ENCODE peak calls at places on chromosomes 12 and 14, in four cellular contexts. One of them, this sample, is unnamed.

GRCh38 chr12:71014180-71014785 is 93.7 kb upstream of the PTPRR start:
- DNase-seq in lung: no peak
- DNase-seq in WERI-Rb-1: no peak
- DNase-seq in left lung: no peak
- DNase-seq in this sample: no peak

GRCh38 chr14:77212933-77213656 is 31.5 kb downstream of the TMEM63C start:
- DNase-seq in lung: peak; percentile 38
- DNase-seq in WERI-Rb-1: peak; percentile 77
- DNase-seq in left lung: no peak
- DNase-seq in this sample: peak; percentile 17

GRCh38 chr12:131833896-131834641 is 5.9 kb downstream of the MMP17 start:
- DNase-seq in lung: no peak
- DNase-seq in WERI-Rb-1: no peak
- DNase-seq in left lung: no peak
- DNase-seq in this sample: no peak

GRCh38 chr12:22684526-22685118 is 59.7 kb downstream of the ETNK1 start:
- DNase-seq in lung: no peak
- DNase-seq in WERI-Rb-1: no peak
- DNase-seq in left lung: no peak
- DNase-seq in this sample: no peak

GRCh38 chr12:26906704-26907103 is 31.1 kb downstream of the INTS13 start:
- DNase-seq in lung: no peak
- DNase-seq in WERI-Rb-1: no peak
- DNase-seq in left lung: no peak
- DNase-seq in this sample: no peak

GRCh38 chr12:114744696-114745095 is 60.7 kb upstream of the TBX3 start:
- DNase-seq in lung: no peak
- DNase-seq in WERI-Rb-1: no peak
- DNase-seq in left lung: no peak
- DNase-seq in this sample: peak; percentile 71

GRCh38 chr12:19707948-19708409 is 268.7 kb downstream of the AEBP2 start:
- DNase-seq in lung: no peak
- DNase-seq in WERI-Rb-1: no peak
- DNase-seq in left lung: no peak
- DNase-seq in this sample: no peak

GRCh38 chr12:66025477-66025876 is 105.1 kb downstream of the LLPH start:
- DNase-seq in lung: no peak
- DNase-seq in WERI-Rb-1: no peak
- DNase-seq in left lung: no peak
- DNase-seq in this sample: no peak

GRCh38 chr14:25050494-25051170 is 685 bp upstream of the STXBP6 start:
- DNase-seq in lung: no peak
- DNase-seq in WERI-Rb-1: no peak
- DNase-seq in left lung: no peak
- DNase-seq in this sample: no peak

GRCh38 chr12:823043-823698 is 70.8 kb downstream of the WNK1 start:
- DNase-seq in lung: no peak
- DNase-seq in WERI-Rb-1: no peak
- DNase-seq in left lung: no peak
- DNase-seq in this sample: no peak

GRCh38 chr12:124874188-124874587 is 10.5 kb upstream of the SCARB1 start:
- DNase-seq in lung: no peak
- DNase-seq in WERI-Rb-1: no peak
- DNase-seq in left lung: peak; percentile 5
- DNase-seq in this sample: no peak

GRCh38 chr14:93536945-93537344 is 106.2 kb downstream of the UNC79 start:
- DNase-seq in lung: no peak
- DNase-seq in WERI-Rb-1: peak; percentile 44
- DNase-seq in left lung: no peak
- DNase-seq in this sample: no peak

GRCh38 chr12:20099395-20099976 is 268.9 kb upstream of the PDE3A start:
- DNase-seq in lung: no peak
- DNase-seq in WERI-Rb-1: no peak
- DNase-seq in left lung: no peak
- DNase-seq in this sample: no peak

GRCh38 chr14:56723418-56723817 is 86.9 kb downstream of the OTX2 start:
- DNase-seq in lung: no peak
- DNase-seq in WERI-Rb-1: no peak
- DNase-seq in left lung: no peak
- DNase-seq in this sample: no peak

GRCh38 chr14:60655898-60656754 is 6.8 kb upstream of the SIX1 start:
- DNase-seq in lung: no peak
- DNase-seq in WERI-Rb-1: no peak
- DNase-seq in left lung: peak; percentile 60
- DNase-seq in this sample: no peak

GRCh38 chr12:53254816-53255545 is 13.1 kb upstream of the ESPL1 start:
- DNase-seq in lung: no peak
- DNase-seq in WERI-Rb-1: no peak
- DNase-seq in left lung: peak; percentile 17
- DNase-seq in this sample: no peak

GRCh38 chr14:90017371-90017770 is 44.4 kb upstream of the KCNK13 start:
- DNase-seq in lung: no peak
- DNase-seq in WERI-Rb-1: no peak
- DNase-seq in left lung: no peak
- DNase-seq in this sample: no peak

GRCh38 chr12:18153826-18154225 is 63.8 kb upstream of the RERGL start:
- DNase-seq in lung: no peak
- DNase-seq in WERI-Rb-1: peak; percentile 34
- DNase-seq in left lung: no peak
- DNase-seq in this sample: no peak

GRCh38 chr14:20707622-20708021 is 19.1 kb downstream of the ANG start:
- DNase-seq in lung: peak; percentile 75
- DNase-seq in WERI-Rb-1: no peak
- DNase-seq in left lung: no peak
- DNase-seq in this sample: no peak

GRCh38 chr14:95226801-95227200 is 69.5 kb upstream of the DICER1 start:
- DNase-seq in lung: no peak
- DNase-seq in WERI-Rb-1: no peak
- DNase-seq in left lung: no peak
- DNase-seq in this sample: no peak

GRCh38 chr14:75042040-75042439 is 9.2 kb downstream of the MLH3 start:
- DNase-seq in lung: no peak
- DNase-seq in WERI-Rb-1: no peak
- DNase-seq in left lung: no peak
- DNase-seq in this sample: no peak

GRCh38 chr14:104666981-104667380 is 22.4 kb upstream of the INF2 start:
- DNase-seq in lung: no peak
- DNase-seq in WERI-Rb-1: no peak
- DNase-seq in left lung: peak; percentile 73
- DNase-seq in this sample: no peak

GRCh38 chr12:127052491-127053232 is 1214.3 kb upstream of the TMEM132C start:
- DNase-seq in lung: no peak
- DNase-seq in WERI-Rb-1: no peak
- DNase-seq in left lung: no peak
- DNase-seq in this sample: peak; percentile 29

GRCh38 chr12:33795536-33795935 is 226.8 kb upstream of the ALG10 start:
- DNase-seq in lung: no peak
- DNase-seq in WERI-Rb-1: no peak
- DNase-seq in left lung: no peak
- DNase-seq in this sample: peak; percentile 4

GRCh38 chr12:100450726-100451125 is 22.9 kb upstream of the NR1H4 start:
- DNase-seq in lung: no peak
- DNase-seq in WERI-Rb-1: no peak
- DNase-seq in left lung: no peak
- DNase-seq in this sample: no peak

GRCh38 chr12:104457746-104458644 is 1.2 kb downstream of the CHST11 start:
- DNase-seq in lung: no peak
- DNase-seq in WERI-Rb-1: no peak
- DNase-seq in left lung: peak; percentile 90
- DNase-seq in this sample: peak; percentile 6

GRCh38 chr12:10721654-10722501 is 1.2 kb downstream of the YBX3 start:
- DNase-seq in lung: peak; percentile 94
- DNase-seq in WERI-Rb-1: peak; percentile 48
- DNase-seq in left lung: peak; percentile 83
- DNase-seq in this sample: peak; percentile 86

GRCh38 chr14:53536446-53536845 is 383.3 kb upstream of the DDHD1 start:
- DNase-seq in lung: no peak
- DNase-seq in WERI-Rb-1: no peak
- DNase-seq in left lung: no peak
- DNase-seq in this sample: no peak

GRCh38 chr12:22461786-22462185 is 82.6 kb downstream of the C2CD5 start:
- DNase-seq in lung: no peak
- DNase-seq in WERI-Rb-1: no peak
- DNase-seq in left lung: no peak
- DNase-seq in this sample: no peak

GRCh38 chr12:130872179-130873096 is 572 bp downstream of the RAN start:
- DNase-seq in lung: peak; percentile 30
- DNase-seq in WERI-Rb-1: peak; percentile 17
- DNase-seq in left lung: peak; percentile 88
- DNase-seq in this sample: peak; percentile 39

GRCh38 chr12:77220586-77220985 is 155.2 kb upstream of the E2F7 start:
- DNase-seq in lung: no peak
- DNase-seq in WERI-Rb-1: no peak
- DNase-seq in left lung: no peak
- DNase-seq in this sample: no peak
- H3K27me3 ChIP-seq in lung: no peaks in the 10 kb centered on the region
- H3K27me3 ChIP-seq in WERI-Rb-1: no peaks in the 10 kb centered on the region
- H3K27me3 ChIP-seq in left lung: no peaks in the 10 kb centered on the region
- H3K27me3 ChIP-seq in this sample: no peaks in the 10 kb centered on the region

DNA sequence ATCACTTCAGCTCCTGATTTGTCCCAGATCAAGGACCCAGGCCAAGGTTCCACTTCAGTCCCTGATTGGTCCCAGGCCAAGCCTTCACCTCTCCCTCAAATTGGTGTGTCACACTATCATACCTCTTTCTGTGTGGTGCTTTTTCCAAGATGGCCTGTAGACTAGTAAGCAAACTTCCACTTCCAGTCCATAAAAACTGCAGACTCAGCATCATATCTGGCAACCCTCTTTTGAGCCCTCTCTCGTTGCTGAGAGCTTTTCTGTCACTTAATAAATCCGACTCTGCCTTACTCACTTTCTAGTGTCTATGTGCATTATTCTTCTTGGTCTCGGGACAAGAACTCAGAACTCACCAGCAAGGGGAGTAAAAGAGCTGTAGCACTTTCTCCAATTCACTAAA is 1395.1 kb downstream of the LRFN5 start:
- DNase-seq in lung: no peak
- DNase-seq in WERI-Rb-1: no peak
- DNase-seq in left lung: no peak
- DNase-seq in this sample: no peak
- H3K9me3 ChIP-seq in lung: peaks cover 9% of the 10 kb centered on the region
- H3K9me3 ChIP-seq in WERI-Rb-1: no peaks in the 10 kb centered on the region
- H3K9me3 ChIP-seq in left lung: no peaks in the 10 kb centered on the region
- H3K9me3 ChIP-seq in this sample: peaks cover 6% of the 10 kb centered on the region

GRCh38 chr14:101115652-101116051 is 212.1 kb upstream of the RTL1 start:
- DNase-seq in lung: no peak
- DNase-seq in WERI-Rb-1: no peak
- DNase-seq in left lung: peak; percentile 55
- DNase-seq in this sample: no peak
- H3K4me3 ChIP-seq in lung: no peak overlapping the region
- H3K4me3 ChIP-seq in WERI-Rb-1: no peak overlapping the region
- H3K4me3 ChIP-seq in left lung: no peak overlapping the region
- H3K4me3 ChIP-seq in this sample: no peak overlapping the region

DNA sequence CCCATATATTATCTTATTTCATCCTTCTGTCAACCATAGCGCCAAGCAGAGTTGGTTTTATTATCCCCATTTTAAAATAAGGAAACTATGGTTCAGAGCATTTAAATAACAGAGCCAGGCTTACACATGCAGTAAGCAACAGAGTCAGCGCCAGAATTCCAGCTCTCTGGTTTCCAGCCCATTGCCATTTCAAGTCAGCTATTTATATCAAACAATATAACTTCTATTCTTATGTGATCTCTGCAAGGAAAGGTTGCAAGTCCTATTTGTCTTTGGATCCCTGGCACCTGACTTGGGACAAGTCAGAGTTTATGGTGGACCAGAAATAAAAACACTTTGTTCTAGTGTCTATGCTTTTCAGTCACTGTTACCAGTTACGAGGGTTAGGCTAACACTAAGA is 174.1 kb upstream of the EEA1 start:
- DNase-seq in lung: no peak
- DNase-seq in WERI-Rb-1: no peak
- DNase-seq in left lung: no peak
- DNase-seq in this sample: no peak
- H3K27me3 ChIP-seq in lung: no peaks in the 10 kb centered on the region
- H3K27me3 ChIP-seq in WERI-Rb-1: no peaks in the 10 kb centered on the region
- H3K27me3 ChIP-seq in left lung: no peaks in the 10 kb centered on the region
- H3K27me3 ChIP-seq in this sample: no peaks in the 10 kb centered on the region

GRCh38 chr14:57828713-57829112 is 37.2 kb downstream of the SLC35F4 start:
- DNase-seq in lung: no peak
- DNase-seq in WERI-Rb-1: no peak
- DNase-seq in left lung: no peak
- DNase-seq in this sample: no peak

GRCh38 chr14:57833304-57833703 is 32.6 kb downstream of the SLC35F4 start:
- DNase-seq in lung: no peak
- DNase-seq in WERI-Rb-1: no peak
- DNase-seq in left lung: no peak
- DNase-seq in this sample: peak; percentile 84

GRCh38 chr14:57834001-57834598 is 31.8 kb downstream of the SLC35F4 start:
- DNase-seq in lung: no peak
- DNase-seq in WERI-Rb-1: no peak
- DNase-seq in left lung: no peak
- DNase-seq in this sample: no peak

GRCh38 chr14:57834961-57835360 is 30.9 kb downstream of the SLC35F4 start:
- DNase-seq in lung: no peak
- DNase-seq in WERI-Rb-1: no peak
- DNase-seq in left lung: no peak
- DNase-seq in this sample: no peak

DNA sequence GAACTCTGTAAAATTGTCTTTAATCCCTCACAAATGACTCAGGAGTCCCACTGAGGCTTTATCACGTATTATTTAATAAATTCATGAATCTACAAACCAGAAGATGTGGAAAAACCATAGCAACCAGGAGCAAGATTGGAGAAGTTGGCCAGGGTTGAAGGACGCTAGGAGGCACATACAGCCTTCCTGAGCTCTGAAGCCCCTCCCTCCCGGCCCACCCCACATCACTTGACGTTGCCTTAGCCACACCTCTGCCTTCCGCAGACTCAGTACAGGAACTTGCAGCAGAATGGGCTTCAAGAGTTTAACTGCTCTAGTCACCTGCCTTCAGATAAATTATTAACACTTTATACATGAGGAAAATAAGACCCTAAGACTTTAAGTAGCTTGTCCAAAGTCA is 33.9 kb downstream of the SLC35F4 start:
- DNase-seq in lung: no peak
- DNase-seq in WERI-Rb-1: no peak
- DNase-seq in left lung: no peak
- DNase-seq in this sample: no peak
- H3K9me3 ChIP-seq in lung: no peaks in the 10 kb centered on the region
- H3K9me3 ChIP-seq in WERI-Rb-1: no peaks in the 10 kb centered on the region
- H3K9me3 ChIP-seq in left lung: no peaks in the 10 kb centered on the region
- H3K9me3 ChIP-seq in this sample: no peaks in the 10 kb centered on the region

GRCh38 chr12:9115731-9116689 is at the start of gene A2M:
- DNase-seq in lung: no peak
- DNase-seq in WERI-Rb-1: no peak
- DNase-seq in left lung: no peak
- DNase-seq in this sample: no peak
- H3K4me3 ChIP-seq in lung: peak within 1 kb of the TSS; percentile 41
- H3K4me3 ChIP-seq in WERI-Rb-1: no peak within 1 kb of the TSS
- H3K4me3 ChIP-seq in left lung: peak within 1 kb of the TSS; percentile 36
- H3K4me3 ChIP-seq in this sample: no peak within 1 kb of the TSS

This sample was measured in MG63.